ENCODE peak calls at places on chromosomes 3 and 15, in seven cellular contexts. Z is hepatocyte; B is foreskin fibroblast; E is stimulated activated CD8-positive, alpha-beta memory T cell treated with anti-CD3 and anti-CD28 coated beads, Interleukin-2, amount 100 ng/mL, for 1 hour; I is M059J; N is mesothelial cell of epicardium; A is HFFc6. L is an unnamed sample.

GRCh38 chr3:113167929-113168771 is 43.2 kb upstream of the BOC start:
- DNase-seq in Z (peak; percentile 45), B (no peak), E (no peak), I (no peak), N (no peak), A (no peak), L (no peak)

GRCh38 chr3:147921044-147921443 is 511.9 kb downstream of the ZIC1 start:
- DNase-seq in Z (no peak), B (no peak), E (no peak), I (peak; percentile 45), N (no peak), A (peak; percentile 45), L (no peak)

GRCh38 chr3:54706783-54707182 is 221.1 kb downstream of the LRTM1 start:
- DNase-seq in Z (no peak), B (no peak), E (no peak), I (no peak), N (no peak), A (no peak), L (no peak)

GRCh38 chr3:187833799-187834578 is 88.7 kb upstream of the BCL6 start:
- DNase-seq in Z (no peak), B (no peak), E (no peak), I (no peak), N (no peak), A (no peak), L (no peak)

GRCh38 chr3:70550723-70551319 is 238.4 kb upstream of the MDFIC2 start:
- DNase-seq in Z (peak; percentile 70), B (peak; percentile 26), E (peak; percentile 52), I (peak; percentile 28), N (no peak), A (peak; percentile 27), L (peak; percentile 75)

GRCh38 chr15:48868018-48868417 is 9.9 kb upstream of the EID1 start:
- DNase-seq in Z (no peak), B (no peak), E (no peak), I (no peak), N (no peak), A (no peak), L (no peak)

GRCh38 chr3:139481116-139481515 is 4.8 kb upstream of the RBP2 start:
- DNase-seq in Z (no peak), B (no peak), E (no peak), I (peak; percentile 10), N (no peak), A (no peak), L (no peak)

GRCh38 chr3:87996845-87997244 is 62.0 kb downstream of the CGGBP1 start:
- DNase-seq in Z (no peak), B (no peak), E (no peak), I (no peak), N (no peak), A (no peak), L (no peak)

GRCh38 chr15:85312486-85312885 is 67.9 kb upstream of the AKAP13 start:
- DNase-seq in Z (peak; percentile 50), B (no peak), E (no peak), I (peak; percentile 88), N (no peak), A (peak; percentile 61), L (no peak)

GRCh38 chr15:31740203-31740602 is 290.1 kb upstream of the CHRNA7 start:
- DNase-seq in Z (peak; percentile 5), B (no peak), E (no peak), I (no peak), N (no peak), A (no peak), L (no peak)

GRCh38 chr15:56587686-56588085 is 122.7 kb upstream of the MNS1 start:
- DNase-seq in Z (no peak), B (no peak), E (no peak), I (peak; percentile 86), N (no peak), A (peak; percentile 14), L (no peak)

GRCh38 chr3:10982782-10983181 is 9.8 kb upstream of the SLC6A1 start:
- DNase-seq in Z (peak; percentile 10), B (no peak), E (no peak), I (peak; percentile 56), N (no peak), A (no peak), L (peak; percentile 23)

GRCh38 chr3:71579934-71580318 is 3.6 kb downstream of the FOXP1 start:
- DNase-seq in Z (peak; percentile 42), B (no peak), E (no peak), I (peak; percentile 71), N (no peak), A (no peak), L (no peak)

GRCh38 chr3:187165144-187165543 is 25.8 kb upstream of the RPL39L start:
- DNase-seq in Z (peak; percentile 81), B (peak; percentile 18), E (peak; percentile 2), I (peak; percentile 70), N (no peak), A (peak; percentile 44), L (peak; percentile 65)

GRCh38 chr3:195140410-195140809 is 130.5 kb downstream of the XXYLT1 start:
- DNase-seq in Z (no peak), B (no peak), E (no peak), I (no peak), N (no peak), A (no peak), L (no peak)

GRCh38 chr3:136141296-136141785 is 54.8 kb downstream of the MSL2 start:
- DNase-seq in Z (no peak), B (no peak), E (no peak), I (peak; percentile 53), N (no peak), A (peak; percentile 7), L (no peak)

GRCh38 chr15:80179966-80180365 is 27.2 kb downstream of the FAH start:
- DNase-seq in Z (no peak), B (no peak), E (no peak), I (no peak), N (no peak), A (no peak), L (no peak)

GRCh38 chr3:117688583-117688982 is 979.0 kb downstream of the TUSC7 start:
- DNase-seq in Z (no peak), B (no peak), E (no peak), I (no peak), N (no peak), A (no peak), L (no peak)

GRCh38 chr3:171813897-171814460 is 3.7 kb upstream of the PLD1 start:
- DNase-seq in Z (no peak), B (no peak), E (no peak), I (peak; percentile 84), N (no peak), A (no peak), L (no peak)

GRCh38 chr15:39486546-39487081 is 94.3 kb upstream of the THBS1 start:
- DNase-seq in Z (no peak), B (no peak), E (no peak), I (no peak), N (no peak), A (no peak), L (no peak)